ENCODE peak calls at places on chromosomes 6 and 20, in seven cellular contexts. T is foreskin fibroblast; U is CD8-positive, alpha-beta T cell; I is heart right ventricle; N is GM12865; J is adrenal gland; K is PC-9. O is an unnamed sample.

GRCh38 chr6:447381-448165 is 56.0 kb downstream of the IRF4 start:
- DNase-seq in J (no peak), K (no peak), I (no peak), N (no peak), U (no peak), T (no peak), O (no peak)

GRCh38 chr6:158518196-158519127 is 41.4 kb upstream of the TMEM181 start:
- DNase-seq in I (peak), K (peak), U (no peak), J (peak), N (peak), T (peak), O (peak)

GRCh38 chr6:54877713-54878317 is 31.2 kb downstream of the FAM83B start:
- DNase-seq in K (no peak), N (peak), I (no peak), U (no peak), T (no peak), J (no peak), O (no peak)

GRCh38 chr6:47241742-47242482 is 67.8 kb downstream of the TNFRSF21 start:
- DNase-seq in K (no peak), I (no peak), U (no peak), N (peak), T (no peak), J (no peak), O (no peak)

GRCh38 chr6:150767585-150768164 is 97.8 kb upstream of the MTHFD1L start:
- DNase-seq in N (no peak), U (no peak), I (peak), J (no peak), K (no peak), T (no peak), O (peak)

GRCh38 chr6:105803439-105803838 is 282.7 kb upstream of the PRDM1 start:
- DNase-seq in K (no peak), I (no peak), U (no peak), N (no peak), T (no peak), J (no peak), O (peak)

GRCh38 chr6:77466055-77467028 is 3.1 kb upstream of the HTR1B start:
- DNase-seq in N (peak), I (no peak), T (peak), K (no peak), U (no peak), J (peak), O (peak)

GRCh38 chr20:22583773-22584629 is at the start of gene FOXA2:
- DNase-seq in T (no peak), I (no peak), K (no peak), U (no peak), J (no peak), N (no peak), O (peak)

GRCh38 chr20:55415567-55416142 is 589.7 kb downstream of the CBLN4 start:
- DNase-seq in I (no peak), J (no peak), U (no peak), N (no peak), K (no peak), T (no peak), O (no peak)

GRCh38 chr6:137217801-137218472 is 1.2 kb downstream of the IFNGR1 start:
- DNase-seq in N (peak), J (peak), K (peak), I (peak), T (peak), U (no peak), O (peak)

GRCh38 chr20:4973330-4974097 is 27.8 kb downstream of the SLC23A2 start:
- DNase-seq in J (peak), T (peak), U (peak), N (peak), I (peak), K (no peak), O (peak)

GRCh38 chr6:13488015-13488895 is 855 bp upstream of the GFOD1 start:
- DNase-seq in N (peak), U (no peak), T (no peak), J (peak), I (peak), K (no peak), O (no peak)

GRCh38 chr6:56040271-56040670 is 164.9 kb upstream of the BMP5 start:
- DNase-seq in U (no peak), J (no peak), K (no peak), T (peak), N (no peak), I (no peak), O (peak)

GRCh38 chr6:43858161-43859153 is 88.4 kb downstream of the VEGFA start:
- DNase-seq in N (no peak), U (no peak), K (no peak), I (no peak), J (no peak), T (no peak), O (no peak)

GRCh38 chr20:5642155-5642981 is 107.8 kb upstream of the SHLD1 start:
- DNase-seq in I (peak), J (peak), T (peak), K (peak), N (peak), U (no peak), O (peak)

GRCh38 chr6:56842602-56843475 is 112.1 kb upstream of the BEND6 start:
- DNase-seq in U (no peak), I (peak), J (peak), N (peak), T (no peak), K (peak), O (peak)

GRCh38 chr6:80338201-80338836 is 231.8 kb downstream of the BCKDHB start:
- DNase-seq in N (peak), K (no peak), T (peak), J (peak), U (peak), I (peak), O (peak)

GRCh38 chr20:35629432-35630145 is 14.0 kb downstream of the SPAG4 start:
- DNase-seq in T (no peak), K (no peak), I (no peak), J (no peak), N (no peak), U (no peak), O (no peak)

GRCh38 chr20:50359607-50360217 is 150.5 kb upstream of the PTPN1 start:
- DNase-seq in T (no peak), U (no peak), I (no peak), N (no peak), K (no peak), J (no peak), O (no peak)

GRCh38 chr20:58982406-58983114 is 1.5 kb downstream of the NELFCD start:
- DNase-seq in K (no peak), T (no peak), I (no peak), N (peak), J (no peak), U (no peak), O (no peak)

GRCh38 chr6:29517728-29518440 is 30.1 kb upstream of the MAS1L start:
- DNase-seq in T (no peak), I (no peak), U (no peak), K (no peak), J (no peak), N (no peak), O (no peak)

GRCh38 chr6:11366934-11367637 is 134.6 kb upstream of the NEDD9 start:
- DNase-seq in J (no peak), N (no peak), T (no peak), I (no peak), U (no peak), K (no peak), O (peak)

GRCh38 chr20:32539063-32539816 is 45.9 kb downstream of the NOL4L start:
- DNase-seq in N (no peak), K (no peak), J (no peak), U (no peak), I (no peak), T (no peak), O (no peak)

GRCh38 chr6:15279047-15279661 is 33.3 kb downstream of the JARID2 start:
- DNase-seq in U (no peak), K (no peak), J (no peak), T (no peak), N (no peak), I (no peak), O (no peak)

GRCh38 chr20:32050851-32051556 is 1.0 kb upstream of the HCK start:
- DNase-seq in K (no peak), I (peak), J (peak), N (peak), T (no peak), U (no peak), O (no peak)

GRCh38 chr6:37302086-37302686 is 44.2 kb upstream of the TMEM217 start:
- DNase-seq in U (no peak), J (no peak), N (no peak), K (peak), T (no peak), I (no peak), O (no peak)

GRCh38 chr6:170037541-170038250 is 253.2 kb downstream of the DLL1 start:
- DNase-seq in U (no peak), K (no peak), T (no peak), I (no peak), J (no peak), N (no peak), O (no peak)

GRCh38 chr20:62350098-62350628 is 16.9 kb downstream of the LAMA5 start:
- DNase-seq in I (no peak), K (peak), U (no peak), J (no peak), N (no peak), T (no peak), O (no peak)

GRCh38 chr6:15602144-15602543 is 60.7 kb downstream of the DTNBP1 start:
- DNase-seq in K (no peak), U (peak), N (no peak), T (no peak), I (no peak), J (no peak), O (no peak)

GRCh38 chr6:63573899-63574553 is 1.7 kb downstream of the LOC128125822 start:
- DNase-seq in T (peak), U (peak), J (peak), N (peak), I (peak), K (peak), O (peak)

GRCh38 chr6:7241709-7242645 is 71.0 kb downstream of the SSR1 start:
- DNase-seq in J (no peak), N (peak), I (no peak), K (no peak), T (no peak), U (no peak), O (peak)

GRCh38 chr6:30722280-30723112 is 2.3 kb downstream of the TUBB start:
- DNase-seq in U (peak), I (peak), K (peak), J (peak), T (no peak), N (peak), O (peak)

GRCh38 chr6:23013776-23014175 is 444.4 kb downstream of the HDGFL1 start:
- DNase-seq in N (no peak), K (no peak), T (no peak), J (no peak), I (no peak), U (no peak), O (peak)

GRCh38 chr20:14576478-14576877 is 239.1 kb upstream of the FLRT3 start:
- DNase-seq in U (no peak), T (no peak), N (no peak), K (no peak), J (no peak), I (no peak), O (no peak)

DNA sequence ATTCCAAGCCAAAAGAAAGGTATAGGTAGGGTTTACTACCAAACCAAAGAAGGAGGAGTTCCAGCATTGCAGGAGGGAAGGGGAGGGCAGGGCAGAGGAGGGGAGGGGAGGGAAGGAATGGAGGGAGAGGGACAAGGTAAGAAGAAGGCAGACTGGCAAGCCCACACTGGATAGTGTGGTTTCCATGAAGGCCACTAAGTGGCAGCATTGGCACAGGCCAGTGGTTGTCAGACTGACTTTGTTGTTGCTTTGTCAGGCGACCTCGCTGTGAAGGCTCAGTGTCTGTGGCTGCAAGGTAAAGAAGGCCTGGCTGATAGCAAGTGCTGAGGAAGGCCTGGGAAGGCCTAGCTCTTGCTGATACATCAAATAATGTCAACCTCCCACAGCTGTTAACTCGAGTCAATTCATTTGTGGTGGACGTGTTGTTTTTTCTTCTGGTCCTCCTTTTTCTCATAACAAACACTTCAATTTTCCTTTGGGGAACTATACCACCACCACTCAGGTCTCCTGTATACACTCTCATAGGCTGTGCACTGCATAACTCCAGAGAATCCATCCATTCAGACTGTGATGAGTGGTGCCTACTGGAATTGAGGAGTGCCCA is 7.7 kb upstream of the ZNF334 start:
- DNase-seq in N (peak), I (peak), T (peak), U (peak), K (peak), J (peak), O (peak)
- TF ChIP-seq CTCF in N (peak), I (peak), T (peak), U (peak), K (peak), J (peak), O (peak)

DNA sequence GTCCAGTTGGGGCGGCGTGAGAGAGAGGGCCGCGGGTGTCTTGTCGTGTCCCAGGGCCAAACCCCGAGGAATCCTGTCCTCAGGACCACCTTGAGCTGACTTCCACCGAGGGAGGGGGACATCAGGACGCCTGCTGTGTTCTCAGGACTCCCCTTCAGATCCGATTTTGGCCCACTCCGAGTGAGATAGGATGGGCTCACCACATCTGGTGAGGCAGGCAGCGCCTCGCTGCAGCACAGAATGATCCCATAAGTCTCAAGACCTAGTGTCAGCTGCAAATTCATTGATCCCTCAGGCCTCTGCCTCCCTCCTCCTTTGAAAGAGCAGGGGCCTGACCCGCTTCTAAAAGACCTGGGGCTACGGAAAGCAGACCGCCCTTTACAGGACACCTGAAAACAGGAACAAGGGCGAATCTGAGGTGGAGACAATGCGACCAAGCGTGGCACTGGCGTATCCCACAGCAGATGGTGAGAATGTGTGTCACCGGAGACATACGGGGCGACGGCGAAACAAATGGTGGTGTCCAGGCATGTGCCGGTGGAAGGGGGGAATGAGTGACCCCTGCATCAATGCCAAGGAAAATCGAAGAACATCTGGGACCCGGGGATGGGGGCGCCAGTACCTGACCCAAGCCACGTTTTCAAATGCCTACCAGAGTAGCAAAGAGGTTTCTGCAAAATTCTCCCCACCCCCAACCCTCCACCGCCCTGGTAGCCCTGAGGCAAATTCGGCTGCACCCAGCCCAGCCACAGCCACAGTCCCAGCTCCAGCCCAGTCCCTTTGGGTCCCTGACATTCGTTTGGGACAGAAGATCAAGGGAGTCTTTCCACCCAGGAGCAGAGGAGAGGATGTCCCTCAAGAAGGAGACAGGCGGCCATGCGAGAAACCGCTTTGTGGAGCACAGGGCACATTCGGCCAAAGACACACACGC is 162.1 kb upstream of the ZNF337 start:
- DNase-seq in N (no peak), K (no peak), U (no peak), I (no peak), T (no peak), J (no peak), O (no peak)
- H3K4me3 ChIP-seq in N (no peak), K (no peak), U (no peak), I (peak), T (no peak), J (no peak), O (no peak)

GRCh38 chr20:63527184-63527583 is 6.6 kb downstream of the PPDPF start:
- DNase-seq in N (no peak), U (no peak), J (no peak), T (no peak), K (no peak), I (no peak), O (no peak)

GRCh38 chr20:63525185-63525584 is 4.6 kb downstream of the PPDPF start:
- DNase-seq in K (no peak), T (no peak), U (no peak), J (no peak), N (peak), I (no peak), O (no peak)

GRCh38 chr20:63522981-63523611 is 2.5 kb downstream of the PPDPF start:
- DNase-seq in N (no peak), T (no peak), U (no peak), J (no peak), K (no peak), I (no peak), O (no peak)

GRCh38 chr20:63529180-63529860 is 7.9 kb downstream of the PTK6 start:
- DNase-seq in K (no peak), I (no peak), U (no peak), N (peak), T (no peak), J (no peak), O (no peak)

GRCh38 chr20:63525968-63526367 is 5.4 kb downstream of the PPDPF start:
- DNase-seq in N (peak), I (no peak), J (no peak), T (no peak), U (no peak), K (no peak), O (no peak)
- TF ChIP-seq CTCF in N (no peak), I (no peak), J (no peak), T (no peak), U (no peak), K (no peak), O (no peak)

GRCh38 chr6:127120109-127120786 is 1.8 kb downstream of the RSPO3 start:
- DNase-seq in I (no peak), U (no peak), N (no peak), T (no peak), J (no peak), K (no peak), O (no peak)
- H3K4me3 ChIP-seq in I (peak), U (no peak), N (peak), T (peak), J (no peak), K (peak), O (peak)

GRCh38 chr6:35919085-35919826 is 1.6 kb downstream of the SRPK1 start:
- DNase-seq in U (no peak), N (peak), J (no peak), T (no peak), K (peak), I (no peak), O (no peak)

GRCh38 chr6:35919827-35920751 is 809 bp downstream of the SRPK1 start:
- DNase-seq in U (peak), N (peak), K (peak), J (peak), I (no peak), T (peak), O (peak)

GRCh38 chr6:35924146-35924545 is 3.2 kb upstream of the SRPK1 start:
- DNase-seq in U (no peak), I (no peak), K (no peak), T (no peak), J (no peak), N (no peak), O (no peak)

GRCh38 chr6:35922139-35922554 is 1.2 kb upstream of the SRPK1 start:
- DNase-seq in J (no peak), T (no peak), N (no peak), K (no peak), I (no peak), U (no peak), O (no peak)

GRCh38 chr6:35920793-35921732 is at the start of gene SRPK1:
- DNase-seq in K (peak), U (peak), I (peak), T (peak), J (peak), N (peak), O (peak)
- TF ChIP-seq CTCF in K (no peak), U (no peak), I (no peak), T (no peak), J (no peak), N (no peak), O (no peak)

GRCh38 chr20:3613821-3614440 is 49.3 kb downstream of the GFRA4 start:
- DNase-seq in T (peak), N (no peak), U (no peak), I (no peak), J (no peak), K (no peak), O (peak)

GRCh38 chr20:3614509-3614908 is 48.7 kb downstream of the GFRA4 start:
- DNase-seq in J (no peak), K (no peak), N (no peak), T (peak), U (no peak), I (no peak), O (peak)

GRCh38 chr20:3616250-3616649 is 46.9 kb downstream of the GFRA4 start:
- DNase-seq in K (no peak), I (peak), T (peak), U (no peak), J (peak), N (no peak), O (peak)

DNA sequence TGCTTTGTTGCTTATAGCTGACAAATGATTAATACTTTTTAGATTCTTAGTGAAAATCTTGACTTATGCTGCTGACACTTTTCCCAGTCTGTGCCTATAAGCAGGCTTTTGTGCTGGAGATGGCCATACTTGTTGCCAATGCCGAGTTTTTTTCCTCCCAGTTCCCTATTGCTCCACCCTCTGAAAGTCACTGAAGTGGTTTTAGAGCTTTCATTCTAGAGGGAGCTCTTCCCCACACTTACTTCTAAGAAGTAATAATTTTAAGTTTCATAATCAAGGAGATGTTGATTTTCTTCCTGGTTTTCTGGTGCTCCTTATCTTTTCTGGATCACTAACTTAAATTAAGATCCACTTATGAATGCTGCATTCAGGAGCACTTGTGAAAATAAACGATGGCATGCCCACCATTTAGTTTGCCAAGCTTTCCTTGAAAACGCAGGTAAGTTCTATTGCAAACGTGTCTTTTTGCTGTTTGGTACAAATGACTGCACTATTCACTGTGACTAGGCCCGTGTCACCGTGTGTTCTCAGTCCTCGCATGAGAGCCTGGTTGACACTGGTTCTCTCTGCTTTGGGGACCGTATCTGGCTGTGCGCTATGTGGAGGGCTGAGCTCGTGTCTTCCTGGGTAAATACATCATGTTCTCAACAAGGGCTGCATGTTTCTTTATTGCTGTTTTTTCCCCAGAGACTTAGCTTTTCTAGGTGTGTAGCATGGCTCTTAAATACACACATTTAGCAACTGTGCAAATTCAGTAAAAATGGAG is 50.2 kb downstream of the GFRA4 start:
- DNase-seq in U (no peak), I (no peak), J (no peak), T (peak), K (no peak), N (no peak), O (no peak)
- H3K4me3 ChIP-seq in U (no peak), I (no peak), J (no peak), T (no peak), K (no peak), N (no peak), O (no peak)